ENCODE peak calls at places on chromosomes 3 and 15, in four cellular contexts. E is tibial nerve, Z is lower lobe of right lung, Q is H9. G is an unnamed sample.

GRCh38 chr3:101926594-101927105 is 77.3 kb downstream of the NFKBIZ start:
- DNase-seq in Z (no peak), E (no peak), Q (no peak), G (no peak)

GRCh38 chr3:143847787-143848631 is at the start of gene SLC9A9:
- DNase-seq in Z (peak; percentile 41), Q (peak; percentile 36), E (no peak), G (peak; percentile 56)

GRCh38 chr3:29279830-29280229 is 1.0 kb upstream of the RBMS3 start:
- DNase-seq in Q (no peak), Z (no peak), E (no peak), G (no peak)

GRCh38 chr3:158642005-158642404 is 2.3 kb upstream of the GFM1 start:
- DNase-seq in E (no peak), Q (no peak), Z (no peak), G (no peak)

GRCh38 chr15:39397883-39398282 is 183.0 kb upstream of the THBS1 start:
- DNase-seq in Q (no peak), Z (no peak), E (no peak), G (no peak)

GRCh38 chr3:157129782-157130137 is 30.2 kb downstream of the CCNL1 start:
- DNase-seq in E (no peak), Q (no peak), Z (no peak), G (peak; percentile 64)

GRCh38 chr3:197583371-197583770 is 27.6 kb upstream of the BDH1 start:
- DNase-seq in Z (no peak), Q (no peak), E (no peak), G (no peak)

GRCh38 chr3:114231616-114232015 is 5.8 kb downstream of the ZNF80 start:
- DNase-seq in Q (no peak), E (no peak), Z (no peak), G (no peak)

GRCh38 chr3:114857281-114857680 is 289.8 kb downstream of the ZBTB20 start:
- DNase-seq in Z (no peak), E (no peak), Q (no peak), G (no peak)

GRCh38 chr3:128679338-128679737 is 28.7 kb upstream of the RPN1 start:
- DNase-seq in E (no peak), Q (no peak), Z (no peak), G (no peak)

GRCh38 chr3:129622418-129622872 is 16.0 kb upstream of the PLXND1 start:
- DNase-seq in Q (no peak), E (no peak), Z (peak; percentile 46), G (no peak)

DNA sequence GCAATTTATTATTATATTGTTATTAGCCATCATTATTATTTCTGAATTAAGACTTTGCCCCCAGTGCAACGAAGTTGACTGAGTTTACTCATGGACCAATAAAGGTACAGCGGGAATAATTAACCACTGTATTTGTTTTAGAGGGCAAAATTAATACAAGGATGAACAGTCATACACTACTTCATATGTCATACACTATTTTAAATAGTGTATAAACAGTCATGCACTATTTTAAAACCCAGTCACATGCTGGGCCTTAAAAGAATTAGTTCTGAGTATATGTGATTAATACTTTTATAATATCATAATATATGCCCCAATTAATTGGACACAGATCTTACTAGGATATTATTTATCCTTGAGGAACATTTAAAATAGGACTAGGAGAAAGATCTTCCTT is 125.3 kb upstream of the NANOGP8 start:
- DNase-seq in Z (no peak), E (no peak), Q (no peak), G (no peak)
- H3K9me3 ChIP-seq in Z (no peaks in the 10 kb centered on the region), E (no peaks in the 10 kb centered on the region), Q (no peaks in the 10 kb centered on the region), G (no peaks in the 10 kb centered on the region)

GRCh38 chr15:69593981-69594966 is 141.7 kb downstream of the RPLP1 start:
- DNase-seq in E (peak; percentile 56), Z (peak; percentile 93), Q (peak; percentile 26), G (peak; percentile 87)

GRCh38 chr15:69590932-69591524 is 138.4 kb downstream of the RPLP1 start:
- DNase-seq in Q (no peak), E (no peak), Z (no peak), G (no peak)

GRCh38 chr15:69593488-69593887 is 140.9 kb downstream of the RPLP1 start:
- DNase-seq in Z (no peak), E (no peak), Q (no peak), G (no peak)

GRCh38 chr15:69591905-69592508 is 139.4 kb downstream of the RPLP1 start:
- DNase-seq in Z (no peak), E (no peak), Q (no peak), G (no peak)

DNA sequence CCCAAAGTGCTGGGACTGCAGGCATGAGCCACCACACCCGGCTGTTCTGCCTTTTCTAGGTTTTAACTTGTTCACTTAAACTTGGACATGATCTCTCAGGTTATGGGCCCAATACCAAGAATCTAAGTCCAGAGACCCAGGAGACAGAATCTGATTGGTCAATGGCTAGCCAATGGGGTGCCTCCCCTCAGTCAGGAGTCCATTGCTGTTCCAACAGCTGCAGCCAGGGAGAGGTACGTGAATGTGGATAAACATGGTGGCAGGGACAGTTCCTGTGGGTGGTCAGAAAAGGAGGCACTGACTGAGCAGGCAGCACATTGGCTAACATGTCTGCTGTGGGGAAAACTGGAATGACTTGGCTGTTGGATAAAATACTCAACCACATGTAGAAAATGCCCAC is 140.3 kb downstream of the RPLP1 start:
- DNase-seq in Q (no peak), Z (no peak), E (no peak), G (no peak)
- H3K27ac ChIP-seq in Q (no peak overlapping the region), Z (no peak overlapping the region), E (no peak overlapping the region), G (no peak overlapping the region)

GRCh38 chr15:25171856-25172687 is 217.3 kb downstream of the SNRPN start:
- DNase-seq in E (no peak), Z (peak; percentile 10), Q (peak; percentile 14), G (peak; percentile 20)
- H3K9me3 ChIP-seq in E (no peaks in the 10 kb centered on the region), Z (peaks cover 48% of the 10 kb centered on the region), Q (peaks cover 58% of the 10 kb centered on the region), G (peaks cover 51% of the 10 kb centered on the region)

DNA sequence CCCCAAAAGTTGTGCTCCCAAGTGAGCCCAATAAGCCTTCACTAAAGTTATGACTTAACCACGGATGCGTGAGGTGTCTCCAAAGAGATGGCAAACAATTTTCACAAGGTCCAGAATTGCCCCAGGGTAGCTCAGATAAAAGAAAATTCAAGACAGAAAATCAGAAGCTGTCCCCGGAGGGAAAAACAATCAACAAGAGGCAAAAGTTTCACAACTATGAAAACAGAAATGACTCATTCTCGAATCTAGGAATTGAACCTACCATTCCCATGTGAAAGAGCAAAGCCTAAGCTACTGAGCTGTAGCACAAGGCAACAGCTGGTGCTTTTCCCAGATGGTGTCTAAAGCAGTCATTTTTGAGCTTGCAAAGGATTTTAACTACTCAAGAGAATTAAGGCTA is 33.5 kb upstream of the MKRN3 start:
- DNase-seq in Z (no peak), Q (no peak), E (no peak), G (no peak)
- H3K27ac ChIP-seq in Z (no peak overlapping the region), Q (no peak overlapping the region), E (no peak overlapping the region), G (no peak overlapping the region)